ENCODE peak calls at places on chromosome 22, in seven cellular contexts. C is neuronal stem cell; I is NCI-H1417; G is NCI-H345; P is activated T-helper 9 cell treated with anti-CD3 and anti-CD28 coated beads, Interleukin-2, amount 50 U/mL, for 16 hours; J is IMR-90; E is iPS-NIHi11. L is an unnamed sample.

GRCh38 chr22:34804588-34804987 is 261.4 kb upstream of the ISX start:
- DNase-seq in C (no peak), I (peak; percentile 61), J (no peak), P (no peak), E (peak; percentile 43), G (no peak), L (no peak)

GRCh38 chr22:30969532-30970355 is 679 bp downstream of the TUG1 start:
- DNase-seq in G (peak; percentile 16), E (no peak), P (peak; percentile 24), J (peak; percentile 44), I (no peak), C (no peak), L (peak; percentile 1)

GRCh38 chr22:28670153-28670552 is 9.5 kb downstream of the TTC28 start:
- DNase-seq in C (no peak), I (no peak), G (no peak), P (no peak), E (no peak), J (no peak), L (no peak)

GRCh38 chr22:49233507-49234100 is 594.1 kb downstream of the BRD1 start:
- DNase-seq in E (no peak), C (no peak), I (no peak), P (no peak), G (no peak), J (no peak), L (no peak)

GRCh38 chr22:46738642-46738960 is 549 bp upstream of the CERK start:
- DNase-seq in J (no peak), C (no peak), I (no peak), G (no peak), E (peak; percentile 57), P (no peak), L (no peak)

GRCh38 chr22:47539374-47539773 is 776.9 kb downstream of the TBC1D22A start:
- DNase-seq in I (no peak), E (no peak), J (no peak), P (no peak), C (no peak), G (no peak), L (no peak)

GRCh38 chr22:48422900-48423480 is 1404.7 kb downstream of the BRD1 start:
- DNase-seq in C (no peak), P (no peak), E (no peak), J (no peak), G (peak; percentile 42), I (no peak), L (no peak)

GRCh38 chr22:35212020-35212419 is 45.3 kb upstream of the HMGXB4 start:
- DNase-seq in C (no peak), G (no peak), J (peak; percentile 65), I (no peak), P (no peak), E (no peak), L (no peak)

GRCh38 chr22:21026783-21027692 is 5.3 kb downstream of the SLC7A4 start:
- DNase-seq in P (no peak), E (no peak), I (no peak), G (no peak), J (peak; percentile 68), C (no peak), L (peak; percentile 19)

GRCh38 chr22:32469799-32470212 is 4.8 kb upstream of the FBXO7 start:
- DNase-seq in J (peak; percentile 84), C (no peak), E (no peak), I (peak; percentile 89), G (no peak), P (no peak), L (peak; percentile 86)

GRCh38 chr22:45779351-45779750 is 107.7 kb downstream of the ATXN10 start:
- DNase-seq in C (no peak), I (no peak), E (no peak), P (no peak), J (no peak), G (no peak), L (no peak)

GRCh38 chr22:21686634-21687393 is 21.0 kb downstream of the PPIL2 start:
- DNase-seq in G (no peak), P (no peak), C (no peak), E (no peak), J (no peak), I (no peak), L (no peak)

GRCh38 chr22:17792289-17792688 is 18.0 kb upstream of the BID start:
- DNase-seq in G (no peak), E (peak; percentile 73), I (no peak), P (no peak), C (no peak), J (no peak), L (no peak)

GRCh38 chr22:31646186-31647019 is 15.6 kb downstream of the PISD start:
- DNase-seq in G (no peak), P (peak; percentile 37), I (no peak), E (peak; percentile 14), J (peak; percentile 100), C (no peak), L (peak; percentile 97)

GRCh38 chr22:33957086-33957485 is 36.8 kb upstream of the LARGE1 start:
- DNase-seq in G (no peak), C (no peak), J (no peak), E (no peak), I (no peak), P (no peak), L (no peak)